ENCODE peak calls at places on chromosomes 12 and 14, in seven cellular contexts. One of them, this sample, is unnamed.

GRCh38 chr12:20624718-20625117 is 70.4 kb upstream of the SLCO1C1 start:
- DNase-seq in dorsolateral prefrontal cortex: no peak
- DNase-seq in pancreas: no peak
- DNase-seq in CD4-positive, alpha-beta memory T cell: no peak
- DNase-seq in A549: no peak
- DNase-seq in Karpas-422: no peak
- DNase-seq in K562: no peak
- DNase-seq in this sample: no peak

GRCh38 chr12:22255097-22255496 is 79.4 kb downstream of the ST8SIA1 start:
- DNase-seq in dorsolateral prefrontal cortex: no peak
- DNase-seq in pancreas: no peak
- DNase-seq in CD4-positive, alpha-beta memory T cell: no peak
- DNase-seq in A549: no peak
- DNase-seq in Karpas-422: no peak
- DNase-seq in K562: no peak
- DNase-seq in this sample: no peak

GRCh38 chr12:9391751-9392240 is 183.6 kb upstream of the PZP start:
- DNase-seq in dorsolateral prefrontal cortex: no peak
- DNase-seq in pancreas: no peak
- DNase-seq in CD4-positive, alpha-beta memory T cell: no peak
- DNase-seq in A549: no peak
- DNase-seq in Karpas-422: no peak
- DNase-seq in K562: no peak
- DNase-seq in this sample: no peak

GRCh38 chr12:85076688-85077430 is 40.7 kb downstream of the LRRIQ1 start:
- DNase-seq in dorsolateral prefrontal cortex: no peak
- DNase-seq in pancreas: no peak
- DNase-seq in CD4-positive, alpha-beta memory T cell: peak; percentile 4
- DNase-seq in A549: peak; percentile 44
- DNase-seq in Karpas-422: peak; percentile 77
- DNase-seq in K562: no peak
- DNase-seq in this sample: no peak

GRCh38 chr14:90368946-90369721 is 27.7 kb upstream of the CALM1 start:
- DNase-seq in dorsolateral prefrontal cortex: peak; percentile 25
- DNase-seq in pancreas: no peak
- DNase-seq in CD4-positive, alpha-beta memory T cell: peak; percentile 45
- DNase-seq in A549: peak; percentile 16
- DNase-seq in Karpas-422: peak; percentile 58
- DNase-seq in K562: no peak
- DNase-seq in this sample: no peak

GRCh38 chr12:75784591-75784990 is 247.0 kb downstream of the PHLDA1 start:
- DNase-seq in dorsolateral prefrontal cortex: peak; percentile 65
- DNase-seq in pancreas: peak; percentile 86
- DNase-seq in CD4-positive, alpha-beta memory T cell: peak; percentile 33
- DNase-seq in A549: no peak
- DNase-seq in Karpas-422: no peak
- DNase-seq in K562: no peak
- DNase-seq in this sample: no peak

GRCh38 chr14:90643982-90644510 is 172.2 kb downstream of the TTC7B start:
- DNase-seq in dorsolateral prefrontal cortex: no peak
- DNase-seq in pancreas: no peak
- DNase-seq in CD4-positive, alpha-beta memory T cell: no peak
- DNase-seq in A549: no peak
- DNase-seq in Karpas-422: no peak
- DNase-seq in K562: no peak
- DNase-seq in this sample: no peak

GRCh38 chr12:65278576-65279386 is at the start of gene MSRB3:
- DNase-seq in dorsolateral prefrontal cortex: peak; percentile 48
- DNase-seq in pancreas: peak; percentile 53
- DNase-seq in CD4-positive, alpha-beta memory T cell: peak; percentile 1
- DNase-seq in A549: peak; percentile 81
- DNase-seq in Karpas-422: no peak
- DNase-seq in K562: peak; percentile 14
- DNase-seq in this sample: peak; percentile 23

GRCh38 chr14:64947710-64948611 is 5.4 kb upstream of the GPX2 start:
- DNase-seq in dorsolateral prefrontal cortex: no peak
- DNase-seq in pancreas: no peak
- DNase-seq in CD4-positive, alpha-beta memory T cell: no peak
- DNase-seq in A549: no peak
- DNase-seq in Karpas-422: no peak
- DNase-seq in K562: no peak
- DNase-seq in this sample: no peak

GRCh38 chr12:12506541-12506940 is 56.1 kb downstream of the DUSP16 start:
- DNase-seq in dorsolateral prefrontal cortex: no peak
- DNase-seq in pancreas: no peak
- DNase-seq in CD4-positive, alpha-beta memory T cell: no peak
- DNase-seq in A549: no peak
- DNase-seq in Karpas-422: no peak
- DNase-seq in K562: no peak
- DNase-seq in this sample: no peak

GRCh38 chr14:89603938-89604480 is 187.0 kb upstream of the FOXN3 start:
- DNase-seq in dorsolateral prefrontal cortex: no peak
- DNase-seq in pancreas: no peak
- DNase-seq in CD4-positive, alpha-beta memory T cell: no peak
- DNase-seq in A549: no peak
- DNase-seq in Karpas-422: no peak
- DNase-seq in K562: no peak
- DNase-seq in this sample: no peak

GRCh38 chr12:96907681-96908163 is 665 bp downstream of the NEDD1 start:
- DNase-seq in dorsolateral prefrontal cortex: peak; percentile 12
- DNase-seq in pancreas: no peak
- DNase-seq in CD4-positive, alpha-beta memory T cell: peak; percentile 30
- DNase-seq in A549: peak; percentile 13
- DNase-seq in Karpas-422: peak; percentile 57
- DNase-seq in K562: peak; percentile 21
- DNase-seq in this sample: no peak

GRCh38 chr12:115253049-115253448 is 569.1 kb upstream of the TBX3 start:
- DNase-seq in dorsolateral prefrontal cortex: no peak
- DNase-seq in pancreas: no peak
- DNase-seq in CD4-positive, alpha-beta memory T cell: no peak
- DNase-seq in A549: no peak
- DNase-seq in Karpas-422: no peak
- DNase-seq in K562: no peak
- DNase-seq in this sample: no peak

GRCh38 chr14:75495399-75495798 is 26.9 kb upstream of the BATF start:
- DNase-seq in dorsolateral prefrontal cortex: no peak
- DNase-seq in pancreas: no peak
- DNase-seq in CD4-positive, alpha-beta memory T cell: no peak
- DNase-seq in A549: no peak
- DNase-seq in Karpas-422: no peak
- DNase-seq in K562: no peak
- DNase-seq in this sample: no peak

GRCh38 chr12:44299524-44299923 is 463.6 kb downstream of the TMEM117 start:
- DNase-seq in dorsolateral prefrontal cortex: no peak
- DNase-seq in pancreas: no peak
- DNase-seq in CD4-positive, alpha-beta memory T cell: no peak
- DNase-seq in A549: no peak
- DNase-seq in Karpas-422: no peak
- DNase-seq in K562: no peak
- DNase-seq in this sample: no peak

GRCh38 chr12:111446044-111446581 is 40.4 kb downstream of the SH2B3 start:
- DNase-seq in dorsolateral prefrontal cortex: no peak
- DNase-seq in pancreas: peak; percentile 92
- DNase-seq in CD4-positive, alpha-beta memory T cell: no peak
- DNase-seq in A549: no peak
- DNase-seq in Karpas-422: no peak
- DNase-seq in K562: no peak
- DNase-seq in this sample: no peak

GRCh38 chr12:27595231-27595642 is 71.2 kb downstream of the PPFIBP1 start:
- DNase-seq in dorsolateral prefrontal cortex: peak; percentile 67
- DNase-seq in pancreas: no peak
- DNase-seq in CD4-positive, alpha-beta memory T cell: no peak
- DNase-seq in A549: no peak
- DNase-seq in Karpas-422: no peak
- DNase-seq in K562: no peak
- DNase-seq in this sample: no peak

GRCh38 chr12:68675098-68675842 is 11.5 kb upstream of the NUP107 start:
- DNase-seq in dorsolateral prefrontal cortex: no peak
- DNase-seq in pancreas: no peak
- DNase-seq in CD4-positive, alpha-beta memory T cell: peak; percentile 70
- DNase-seq in A549: no peak
- DNase-seq in Karpas-422: no peak
- DNase-seq in K562: peak; percentile 17
- DNase-seq in this sample: peak; percentile 82

GRCh38 chr14:24392327-24393098 is 6.3 kb upstream of the NYNRIN start:
- DNase-seq in dorsolateral prefrontal cortex: no peak
- DNase-seq in pancreas: no peak
- DNase-seq in CD4-positive, alpha-beta memory T cell: no peak
- DNase-seq in A549: peak; percentile 62
- DNase-seq in Karpas-422: no peak
- DNase-seq in K562: peak; percentile 35
- DNase-seq in this sample: no peak

GRCh38 chr12:120873231-120873630 is 30.9 kb downstream of the SPPL3 start:
- DNase-seq in dorsolateral prefrontal cortex: no peak
- DNase-seq in pancreas: no peak
- DNase-seq in CD4-positive, alpha-beta memory T cell: no peak
- DNase-seq in A549: no peak
- DNase-seq in Karpas-422: no peak
- DNase-seq in K562: no peak
- DNase-seq in this sample: no peak
- H3K27ac ChIP-seq in dorsolateral prefrontal cortex: no peak overlapping the region
- H3K27ac ChIP-seq in pancreas: no peak overlapping the region
- H3K27ac ChIP-seq in CD4-positive, alpha-beta memory T cell: no peak overlapping the region
- H3K27ac ChIP-seq in A549: no peak overlapping the region
- H3K27ac ChIP-seq in Karpas-422: no peak overlapping the region
- H3K27ac ChIP-seq in K562: no peak overlapping the region
- H3K27ac ChIP-seq in this sample: no peak overlapping the region

DNA sequence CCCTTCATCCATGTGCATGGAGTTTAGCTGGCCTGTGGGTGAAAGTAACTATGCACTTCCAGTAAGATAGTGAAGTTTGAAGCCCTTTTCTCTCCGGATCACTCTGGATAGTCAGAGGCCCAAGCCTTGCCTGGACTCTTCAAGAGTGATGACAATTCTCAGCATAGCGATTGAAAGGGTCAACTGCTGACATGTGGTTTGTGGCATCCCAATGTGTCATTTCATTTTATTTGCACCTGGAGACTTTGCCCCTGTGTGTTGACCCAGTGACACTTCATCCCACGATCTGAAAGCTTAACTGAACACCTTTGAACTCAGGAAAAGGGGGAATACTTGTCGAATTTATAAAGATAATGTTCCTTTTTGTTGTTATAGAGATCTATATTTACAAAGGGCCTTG is 711.9 kb upstream of the TMEM132C start:
- DNase-seq in dorsolateral prefrontal cortex: no peak
- DNase-seq in pancreas: no peak
- DNase-seq in CD4-positive, alpha-beta memory T cell: no peak
- DNase-seq in A549: no peak
- DNase-seq in Karpas-422: no peak
- DNase-seq in K562: no peak
- DNase-seq in this sample: no peak
- H3K27ac ChIP-seq in dorsolateral prefrontal cortex: no peak overlapping the region
- H3K27ac ChIP-seq in pancreas: no peak overlapping the region
- H3K27ac ChIP-seq in CD4-positive, alpha-beta memory T cell: no peak overlapping the region
- H3K27ac ChIP-seq in A549: no peak overlapping the region
- H3K27ac ChIP-seq in Karpas-422: no peak overlapping the region
- H3K27ac ChIP-seq in K562: no peak overlapping the region
- H3K27ac ChIP-seq in this sample: no peak overlapping the region

GRCh38 chr12:104458645-104459555 is 2.2 kb downstream of the CHST11 start:
- DNase-seq in dorsolateral prefrontal cortex: no peak
- DNase-seq in pancreas: peak; percentile 31
- DNase-seq in CD4-positive, alpha-beta memory T cell: no peak
- DNase-seq in A549: peak; percentile 19
- DNase-seq in Karpas-422: no peak
- DNase-seq in K562: peak; percentile 30
- DNase-seq in this sample: peak; percentile 41
- H3K27ac ChIP-seq in dorsolateral prefrontal cortex: peak overlapping the region; percentile 71
- H3K27ac ChIP-seq in pancreas: no peak overlapping the region
- H3K27ac ChIP-seq in CD4-positive, alpha-beta memory T cell: peak overlapping the region; percentile 83
- H3K27ac ChIP-seq in A549: peak overlapping the region; percentile 96
- H3K27ac ChIP-seq in Karpas-422: no peak overlapping the region
- H3K27ac ChIP-seq in K562: peak overlapping the region; percentile 81
- H3K27ac ChIP-seq in this sample: peak overlapping the region; percentile 88

GRCh38 chr12:24889403-24889802 is 59.5 kb downstream of the BCAT1 start:
- DNase-seq in dorsolateral prefrontal cortex: no peak
- DNase-seq in pancreas: no peak
- DNase-seq in CD4-positive, alpha-beta memory T cell: no peak
- DNase-seq in A549: no peak
- DNase-seq in Karpas-422: no peak
- DNase-seq in K562: no peak
- DNase-seq in this sample: no peak
- H3K27ac ChIP-seq in dorsolateral prefrontal cortex: no peak overlapping the region
- H3K27ac ChIP-seq in pancreas: no peak overlapping the region
- H3K27ac ChIP-seq in CD4-positive, alpha-beta memory T cell: no peak overlapping the region
- H3K27ac ChIP-seq in A549: no peak overlapping the region
- H3K27ac ChIP-seq in Karpas-422: no peak overlapping the region
- H3K27ac ChIP-seq in K562: peak overlapping the region; percentile 45
- H3K27ac ChIP-seq in this sample: no peak overlapping the region

GRCh38 chr12:124741211-124741610 is 122.5 kb downstream of the SCARB1 start:
- DNase-seq in dorsolateral prefrontal cortex: no peak
- DNase-seq in pancreas: no peak
- DNase-seq in CD4-positive, alpha-beta memory T cell: no peak
- DNase-seq in A549: no peak
- DNase-seq in Karpas-422: no peak
- DNase-seq in K562: no peak
- DNase-seq in this sample: no peak

GRCh38 chr12:124739953-124740561 is 123.6 kb downstream of the SCARB1 start:
- DNase-seq in dorsolateral prefrontal cortex: no peak
- DNase-seq in pancreas: no peak
- DNase-seq in CD4-positive, alpha-beta memory T cell: no peak
- DNase-seq in A549: no peak
- DNase-seq in Karpas-422: no peak
- DNase-seq in K562: peak; percentile 42
- DNase-seq in this sample: no peak

GRCh38 chr12:124742111-124742510 is 121.6 kb downstream of the SCARB1 start:
- DNase-seq in dorsolateral prefrontal cortex: no peak
- DNase-seq in pancreas: no peak
- DNase-seq in CD4-positive, alpha-beta memory T cell: no peak
- DNase-seq in A549: no peak
- DNase-seq in Karpas-422: no peak
- DNase-seq in K562: no peak
- DNase-seq in this sample: no peak

GRCh38 chr12:124738636-124739467 is 124.8 kb downstream of the SCARB1 start:
- DNase-seq in dorsolateral prefrontal cortex: no peak
- DNase-seq in pancreas: no peak
- DNase-seq in CD4-positive, alpha-beta memory T cell: no peak
- DNase-seq in A549: no peak
- DNase-seq in Karpas-422: no peak
- DNase-seq in K562: no peak
- DNase-seq in this sample: no peak

GRCh38 chr12:124740691-124741137 is 123.0 kb downstream of the SCARB1 start:
- DNase-seq in dorsolateral prefrontal cortex: no peak
- DNase-seq in pancreas: no peak
- DNase-seq in CD4-positive, alpha-beta memory T cell: no peak
- DNase-seq in A549: no peak
- DNase-seq in Karpas-422: no peak
- DNase-seq in K562: peak; percentile 26
- DNase-seq in this sample: no peak
- H3K27ac ChIP-seq in dorsolateral prefrontal cortex: peak overlapping the region; percentile 28
- H3K27ac ChIP-seq in pancreas: no peak overlapping the region
- H3K27ac ChIP-seq in CD4-positive, alpha-beta memory T cell: no peak overlapping the region
- H3K27ac ChIP-seq in A549: peak overlapping the region; percentile 66
- H3K27ac ChIP-seq in Karpas-422: no peak overlapping the region
- H3K27ac ChIP-seq in K562: no peak overlapping the region
- H3K27ac ChIP-seq in this sample: no peak overlapping the region

GRCh38 chr12:108666326-108666995 is 32.8 kb upstream of the SELPLG start:
- DNase-seq in dorsolateral prefrontal cortex: peak; percentile 44
- DNase-seq in pancreas: peak; percentile 23
- DNase-seq in CD4-positive, alpha-beta memory T cell: no peak
- DNase-seq in A549: no peak
- DNase-seq in Karpas-422: no peak
- DNase-seq in K562: no peak
- DNase-seq in this sample: no peak
- H3K27ac ChIP-seq in dorsolateral prefrontal cortex: peak overlapping the region; percentile 70
- H3K27ac ChIP-seq in pancreas: no peak overlapping the region
- H3K27ac ChIP-seq in CD4-positive, alpha-beta memory T cell: no peak overlapping the region
- H3K27ac ChIP-seq in A549: peak overlapping the region; percentile 29
- H3K27ac ChIP-seq in Karpas-422: no peak overlapping the region
- H3K27ac ChIP-seq in K562: no peak overlapping the region
- H3K27ac ChIP-seq in this sample: no peak overlapping the region

This sample was measured in CD4-positive, CD25-positive, alpha-beta regulatory T cell.